ENCODE peak calls at places on chromosomes 13 and 19, in ten cellular contexts. One of them, this sample, is unnamed.

GRCh38 chr13:73835138-73835721 is 299.0 kb downstream of the KLF12 start:
- DNase-seq in BJ: no peak
- DNase-seq in mammary epithelial cell: peak
- DNase-seq in astrocyte of the cerebellum: peak
- DNase-seq in lower leg skin: no peak
- DNase-seq in lower lobe of right lung: no peak
- DNase-seq in fibroblast of the aortic adventitia: peak
- DNase-seq in astrocyte of the spinal cord: peak
- DNase-seq in fibroblast of pulmonary artery: peak
- DNase-seq in thyroid gland: no peak
- DNase-seq in this sample: peak

GRCh38 chr13:27446986-27447583 is 3.3 kb downstream of the MTIF3 start:
- DNase-seq in lower lobe of right lung: no peak
- DNase-seq in lower leg skin: no peak
- DNase-seq in astrocyte of the cerebellum: no peak
- DNase-seq in mammary epithelial cell: no peak
- DNase-seq in fibroblast of the aortic adventitia: no peak
- DNase-seq in BJ: no peak
- DNase-seq in fibroblast of pulmonary artery: no peak
- DNase-seq in thyroid gland: no peak
- DNase-seq in astrocyte of the spinal cord: no peak
- DNase-seq in this sample: no peak

GRCh38 chr13:22143671-22144070 is 472.8 kb downstream of the FGF9 start:
- DNase-seq in astrocyte of the cerebellum: no peak
- DNase-seq in fibroblast of the aortic adventitia: no peak
- DNase-seq in astrocyte of the spinal cord: no peak
- DNase-seq in mammary epithelial cell: peak
- DNase-seq in fibroblast of pulmonary artery: no peak
- DNase-seq in thyroid gland: no peak
- DNase-seq in BJ: no peak
- DNase-seq in lower lobe of right lung: no peak
- DNase-seq in lower leg skin: no peak
- DNase-seq in this sample: no peak

GRCh38 chr13:45658586-45659235 is 43.2 kb upstream of the ERICH6B start:
- DNase-seq in astrocyte of the spinal cord: peak
- DNase-seq in lower leg skin: no peak
- DNase-seq in fibroblast of pulmonary artery: peak
- DNase-seq in astrocyte of the cerebellum: peak
- DNase-seq in fibroblast of the aortic adventitia: peak
- DNase-seq in lower lobe of right lung: no peak
- DNase-seq in mammary epithelial cell: peak
- DNase-seq in thyroid gland: no peak
- DNase-seq in BJ: peak
- DNase-seq in this sample: peak

GRCh38 chr19:56837492-56837891 is 3.0 kb downstream of the PEG3 start:
- DNase-seq in thyroid gland: peak
- DNase-seq in lower lobe of right lung: peak
- DNase-seq in astrocyte of the cerebellum: no peak
- DNase-seq in astrocyte of the spinal cord: peak
- DNase-seq in fibroblast of the aortic adventitia: no peak
- DNase-seq in mammary epithelial cell: peak
- DNase-seq in fibroblast of pulmonary artery: peak
- DNase-seq in lower leg skin: peak
- DNase-seq in BJ: no peak
- DNase-seq in this sample: peak

GRCh38 chr19:40778865-40779284 is 828 bp downstream of the RAB4B start:
- DNase-seq in lower leg skin: no peak
- DNase-seq in thyroid gland: no peak
- DNase-seq in fibroblast of pulmonary artery: no peak
- DNase-seq in fibroblast of the aortic adventitia: no peak
- DNase-seq in lower lobe of right lung: no peak
- DNase-seq in mammary epithelial cell: no peak
- DNase-seq in astrocyte of the spinal cord: no peak
- DNase-seq in astrocyte of the cerebellum: no peak
- DNase-seq in BJ: no peak
- DNase-seq in this sample: peak

GRCh38 chr19:9309974-9310446 is 372 bp upstream of the ZNF699 start:
- DNase-seq in fibroblast of the aortic adventitia: peak
- DNase-seq in mammary epithelial cell: no peak
- DNase-seq in astrocyte of the cerebellum: peak
- DNase-seq in fibroblast of pulmonary artery: peak
- DNase-seq in thyroid gland: peak
- DNase-seq in astrocyte of the spinal cord: no peak
- DNase-seq in lower leg skin: peak
- DNase-seq in BJ: no peak
- DNase-seq in lower lobe of right lung: peak
- DNase-seq in this sample: peak

GRCh38 chr13:41563501-41564001 is 106.2 kb downstream of the RGCC start:
- DNase-seq in astrocyte of the spinal cord: peak
- DNase-seq in lower leg skin: no peak
- DNase-seq in lower lobe of right lung: no peak
- DNase-seq in BJ: no peak
- DNase-seq in astrocyte of the cerebellum: peak
- DNase-seq in fibroblast of the aortic adventitia: peak
- DNase-seq in thyroid gland: no peak
- DNase-seq in fibroblast of pulmonary artery: peak
- DNase-seq in mammary epithelial cell: peak
- DNase-seq in this sample: peak

GRCh38 chr13:107574517-107575215 is 640.7 kb downstream of the LIG4 start:
- DNase-seq in thyroid gland: no peak
- DNase-seq in astrocyte of the cerebellum: no peak
- DNase-seq in lower leg skin: no peak
- DNase-seq in lower lobe of right lung: no peak
- DNase-seq in fibroblast of the aortic adventitia: peak
- DNase-seq in fibroblast of pulmonary artery: peak
- DNase-seq in mammary epithelial cell: no peak
- DNase-seq in BJ: no peak
- DNase-seq in astrocyte of the spinal cord: no peak
- DNase-seq in this sample: peak

DNA sequence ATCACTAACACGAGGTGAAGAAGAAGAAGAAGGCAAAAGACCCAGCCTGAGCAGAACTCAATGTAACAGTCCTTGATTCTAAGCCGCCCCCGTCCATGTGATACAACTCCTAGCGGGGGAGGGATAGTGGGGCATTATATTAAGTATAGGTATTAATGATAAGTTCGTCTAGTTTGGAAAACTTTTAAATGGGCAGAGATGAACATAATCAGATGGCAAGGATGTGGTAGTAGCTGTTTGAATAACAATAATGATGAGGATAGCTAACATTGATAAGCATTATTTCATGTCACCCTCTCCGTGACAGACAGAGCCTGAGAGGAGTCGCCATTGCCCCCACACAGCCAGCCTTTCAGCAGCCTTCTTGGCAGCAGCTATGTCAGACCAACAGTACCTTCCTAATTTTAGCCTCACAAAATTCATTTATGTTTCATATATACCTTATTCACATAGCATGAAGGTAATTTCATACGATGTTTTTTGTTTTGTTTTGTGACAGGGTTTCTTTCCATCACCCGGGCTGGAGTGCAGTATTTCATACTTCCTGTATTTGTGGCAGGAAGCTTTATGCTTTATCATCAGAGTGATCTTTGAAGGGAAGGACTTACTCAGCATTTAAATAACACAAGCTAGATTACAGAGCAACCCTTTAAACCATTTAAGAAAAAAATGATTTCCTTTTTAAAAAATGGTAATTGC is 64.4 kb upstream of the NPAS1 start:
- DNase-seq in mammary epithelial cell: no peak
- DNase-seq in lower lobe of right lung: no peak
- DNase-seq in astrocyte of the cerebellum: no peak
- DNase-seq in fibroblast of the aortic adventitia: peak
- DNase-seq in BJ: no peak
- DNase-seq in thyroid gland: no peak
- DNase-seq in lower leg skin: no peak
- DNase-seq in fibroblast of pulmonary artery: peak
- DNase-seq in astrocyte of the spinal cord: no peak
- DNase-seq in this sample: peak
- H3K4me3 ChIP-seq in mammary epithelial cell: no peak
- H3K4me3 ChIP-seq in lower lobe of right lung: peak
- H3K4me3 ChIP-seq in astrocyte of the cerebellum: no peak
- H3K4me3 ChIP-seq in fibroblast of the aortic adventitia: no peak
- H3K4me3 ChIP-seq in BJ: no peak
- H3K4me3 ChIP-seq in thyroid gland: no peak
- H3K4me3 ChIP-seq in lower leg skin: no peak
- H3K4me3 ChIP-seq in fibroblast of pulmonary artery: peak
- H3K4me3 ChIP-seq in astrocyte of the spinal cord: no peak
- H3K4me3 ChIP-seq in this sample: peak

GRCh38 chr19:44509478-44509877 is 9.2 kb upstream of the ZNF180 start:
- DNase-seq in fibroblast of the aortic adventitia: no peak
- DNase-seq in lower leg skin: no peak
- DNase-seq in lower lobe of right lung: no peak
- DNase-seq in mammary epithelial cell: no peak
- DNase-seq in thyroid gland: no peak
- DNase-seq in astrocyte of the spinal cord: no peak
- DNase-seq in astrocyte of the cerebellum: no peak
- DNase-seq in BJ: no peak
- DNase-seq in fibroblast of pulmonary artery: no peak
- DNase-seq in this sample: no peak

GRCh38 chr19:44515031-44515430 is 14.4 kb downstream of the CEACAM20 start:
- DNase-seq in mammary epithelial cell: no peak
- DNase-seq in fibroblast of pulmonary artery: no peak
- DNase-seq in BJ: no peak
- DNase-seq in astrocyte of the spinal cord: no peak
- DNase-seq in astrocyte of the cerebellum: no peak
- DNase-seq in lower lobe of right lung: no peak
- DNase-seq in fibroblast of the aortic adventitia: no peak
- DNase-seq in thyroid gland: no peak
- DNase-seq in lower leg skin: no peak
- DNase-seq in this sample: no peak

GRCh38 chr19:44517146-44517545 is 12.3 kb downstream of the CEACAM20 start:
- DNase-seq in fibroblast of pulmonary artery: no peak
- DNase-seq in lower lobe of right lung: no peak
- DNase-seq in BJ: no peak
- DNase-seq in thyroid gland: no peak
- DNase-seq in astrocyte of the cerebellum: no peak
- DNase-seq in astrocyte of the spinal cord: no peak
- DNase-seq in fibroblast of the aortic adventitia: no peak
- DNase-seq in lower leg skin: no peak
- DNase-seq in mammary epithelial cell: no peak
- DNase-seq in this sample: no peak

GRCh38 chr19:44515907-44516306 is 13.6 kb downstream of the CEACAM20 start:
- DNase-seq in astrocyte of the spinal cord: no peak
- DNase-seq in astrocyte of the cerebellum: no peak
- DNase-seq in BJ: no peak
- DNase-seq in fibroblast of the aortic adventitia: no peak
- DNase-seq in lower leg skin: no peak
- DNase-seq in lower lobe of right lung: no peak
- DNase-seq in fibroblast of pulmonary artery: no peak
- DNase-seq in mammary epithelial cell: no peak
- DNase-seq in thyroid gland: no peak
- DNase-seq in this sample: no peak

DNA sequence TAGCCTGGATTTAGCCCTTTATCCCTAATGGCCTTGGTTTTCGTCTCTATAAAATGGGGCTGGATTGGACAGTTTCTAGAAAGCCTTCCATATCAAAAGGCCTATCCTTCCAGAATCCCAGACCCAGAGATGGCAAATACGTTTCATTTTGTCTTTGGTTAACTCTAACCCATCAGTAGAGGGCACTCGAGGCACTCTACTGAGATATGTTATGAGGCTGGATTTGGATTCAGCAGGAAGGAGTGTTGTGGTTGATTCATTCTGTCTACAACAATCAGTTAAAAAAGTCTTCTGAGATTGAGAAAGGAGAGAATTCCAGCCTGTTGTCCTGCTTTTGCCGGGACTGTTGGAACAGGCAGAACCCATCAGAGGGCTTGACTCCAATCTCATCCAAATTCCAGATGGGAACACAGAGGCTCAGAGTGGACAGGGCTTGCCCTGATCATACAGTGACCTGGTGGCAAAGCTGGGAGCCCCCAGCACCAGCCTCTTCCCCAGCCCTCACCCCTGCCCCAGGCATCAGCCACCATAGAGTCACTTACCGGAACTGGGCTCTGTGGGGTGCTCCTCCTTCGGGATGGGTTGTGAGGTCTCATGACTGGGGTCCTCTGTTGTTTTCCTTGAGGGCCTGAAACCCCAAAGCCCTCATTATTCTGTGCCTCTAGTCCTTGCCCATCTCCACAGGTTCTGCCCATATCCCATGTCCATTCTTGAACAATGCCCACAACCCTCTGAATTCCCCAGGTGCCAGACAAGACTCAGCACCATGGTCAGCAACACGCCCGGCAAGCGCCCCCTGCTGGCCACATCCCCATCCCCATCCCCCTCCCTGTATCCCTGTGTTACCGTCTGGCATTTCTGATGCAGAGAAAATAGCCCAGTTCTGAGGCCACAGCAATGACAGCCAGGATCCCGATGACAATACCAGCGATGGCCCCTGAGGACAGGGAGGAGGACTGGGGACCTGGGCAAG is 12.3 kb upstream of the ZNF180 start:
- DNase-seq in lower leg skin: no peak
- DNase-seq in astrocyte of the cerebellum: peak
- DNase-seq in mammary epithelial cell: peak
- DNase-seq in astrocyte of the spinal cord: peak
- DNase-seq in lower lobe of right lung: no peak
- DNase-seq in thyroid gland: no peak
- DNase-seq in fibroblast of pulmonary artery: peak
- DNase-seq in BJ: no peak
- DNase-seq in fibroblast of the aortic adventitia: peak
- DNase-seq in this sample: peak
- TF ChIP-seq CTCF in lower leg skin: no peak
- TF ChIP-seq CTCF in astrocyte of the cerebellum: peak
- TF ChIP-seq CTCF in mammary epithelial cell: peak
- TF ChIP-seq CTCF in astrocyte of the spinal cord: peak
- TF ChIP-seq CTCF in lower lobe of right lung: peak
- TF ChIP-seq CTCF in thyroid gland: no peak
- TF ChIP-seq CTCF in fibroblast of pulmonary artery: peak
- TF ChIP-seq CTCF in BJ: peak
- TF ChIP-seq CTCF in fibroblast of the aortic adventitia: peak
- TF ChIP-seq CTCF in this sample: peak

GRCh38 chr13:96417956-96418355 is 328.0 kb downstream of the HS6ST3 start:
- DNase-seq in astrocyte of the cerebellum: no peak
- DNase-seq in lower leg skin: no peak
- DNase-seq in mammary epithelial cell: no peak
- DNase-seq in lower lobe of right lung: no peak
- DNase-seq in thyroid gland: no peak
- DNase-seq in BJ: no peak
- DNase-seq in fibroblast of the aortic adventitia: no peak
- DNase-seq in astrocyte of the spinal cord: no peak
- DNase-seq in fibroblast of pulmonary artery: no peak
- DNase-seq in this sample: no peak
- H3K4me3 ChIP-seq in astrocyte of the cerebellum: no peak
- H3K4me3 ChIP-seq in lower leg skin: no peak
- H3K4me3 ChIP-seq in mammary epithelial cell: no peak
- H3K4me3 ChIP-seq in lower lobe of right lung: no peak
- H3K4me3 ChIP-seq in thyroid gland: no peak
- H3K4me3 ChIP-seq in BJ: no peak
- H3K4me3 ChIP-seq in fibroblast of the aortic adventitia: no peak
- H3K4me3 ChIP-seq in astrocyte of the spinal cord: no peak
- H3K4me3 ChIP-seq in fibroblast of pulmonary artery: no peak
- H3K4me3 ChIP-seq in this sample: no peak

DNA sequence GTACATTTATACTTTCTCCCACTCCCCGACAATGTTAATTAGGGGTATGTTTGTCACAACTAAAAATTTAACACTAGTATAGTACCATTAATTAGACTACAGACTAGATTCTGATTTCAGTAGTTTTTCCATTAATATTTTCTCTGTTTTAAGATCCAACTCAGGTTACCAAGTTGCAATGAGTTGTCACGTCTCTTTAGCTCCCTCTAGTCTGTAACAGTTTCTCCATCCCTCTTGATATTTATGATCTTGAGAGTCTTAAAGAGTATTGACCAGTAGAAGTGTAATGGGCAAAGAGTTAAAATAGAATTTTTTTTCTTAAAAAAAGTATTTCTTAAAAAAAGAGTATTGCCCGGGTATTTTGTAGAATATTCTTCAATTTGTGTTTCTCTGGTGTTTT is 598.1 kb downstream of the TBC1D4 start:
- DNase-seq in thyroid gland: no peak
- DNase-seq in fibroblast of the aortic adventitia: peak
- DNase-seq in BJ: no peak
- DNase-seq in fibroblast of pulmonary artery: no peak
- DNase-seq in astrocyte of the spinal cord: no peak
- DNase-seq in lower leg skin: no peak
- DNase-seq in astrocyte of the cerebellum: no peak
- DNase-seq in lower lobe of right lung: no peak
- DNase-seq in mammary epithelial cell: no peak
- DNase-seq in this sample: peak
- TF ChIP-seq CTCF in thyroid gland: no peak
- TF ChIP-seq CTCF in fibroblast of the aortic adventitia: peak
- TF ChIP-seq CTCF in BJ: no peak
- TF ChIP-seq CTCF in fibroblast of pulmonary artery: peak
- TF ChIP-seq CTCF in astrocyte of the spinal cord: peak
- TF ChIP-seq CTCF in lower leg skin: no peak
- TF ChIP-seq CTCF in astrocyte of the cerebellum: no peak
- TF ChIP-seq CTCF in lower lobe of right lung: no peak
- TF ChIP-seq CTCF in mammary epithelial cell: peak
- TF ChIP-seq CTCF in this sample: peak